ENCODE peak calls at places on chromosome 3, in six cellular contexts. C, X, O, W, U and S are unnamed samples.

GRCh38 chr3:50356553-50356952 is 2.8 kb downstream of the TMEM115 start:
- DNase-seq in C (no peak), X (no peak), O (peak; percentile 46), W (no peak), U (no peak), S (no peak)

GRCh38 chr3:32176989-32177701 is 61.3 kb upstream of the CMTM8 start:
- DNase-seq in C (peak; percentile 46), X (peak; percentile 27), O (peak; percentile 74), W (peak; percentile 72), U (peak; percentile 18), S (peak; percentile 51)

GRCh38 chr3:94414412-94414811 is 351.6 kb downstream of the NSUN3 start:
- DNase-seq in C (no peak), X (no peak), O (no peak), W (no peak), U (no peak), S (no peak)

GRCh38 chr3:169658311-169658931 is 5.1 kb downstream of the MECOM start:
- DNase-seq in C (no peak), X (no peak), O (no peak), W (no peak), U (no peak), S (no peak)

GRCh38 chr3:62415312-62415791 is 42.0 kb upstream of the FEZF2 start:
- DNase-seq in C (no peak), X (no peak), O (no peak), W (peak; percentile 87), U (no peak), S (no peak)

GRCh38 chr3:20073683-20074082 is 33.4 kb downstream of the KAT2B start:
- DNase-seq in C (no peak), X (no peak), O (no peak), W (no peak), U (no peak), S (no peak)

GRCh38 chr3:106824856-106825255 is 552.4 kb upstream of the CCDC54 start:
- DNase-seq in C (peak; percentile 64), X (peak; percentile 60), O (peak; percentile 60), W (no peak), U (no peak), S (no peak)

GRCh38 chr3:27680517-27681246 is 41.4 kb downstream of the EOMES start:
- DNase-seq in C (no peak), X (no peak), O (no peak), W (no peak), U (no peak), S (no peak)

GRCh38 chr3:98692787-98693473 is 70.2 kb upstream of the ST3GAL6 start:
- DNase-seq in C (no peak), X (no peak), O (no peak), W (no peak), U (no peak), S (no peak)

GRCh38 chr3:67017211-67017610 is 19.1 kb downstream of the KBTBD8 start:
- DNase-seq in C (no peak), X (no peak), O (no peak), W (no peak), U (no peak), S (no peak)

GRCh38 chr3:37074178-37074577 is 80.9 kb downstream of the MLH1 start:
- DNase-seq in C (peak; percentile 63), X (peak; percentile 40), O (peak; percentile 74), W (no peak), U (no peak), S (no peak)

GRCh38 chr3:124297062-124297980 is 305.4 kb upstream of the ROPN1 start:
- DNase-seq in C (no peak), X (no peak), O (no peak), W (peak; percentile 36), U (no peak), S (no peak)

GRCh38 chr3:182111967-182112366 is 400.2 kb downstream of the SOX2 start:
- DNase-seq in C (no peak), X (no peak), O (no peak), W (no peak), U (no peak), S (no peak)

GRCh38 chr3:149316427-149316826 is 17.0 kb downstream of the TM4SF18 start:
- DNase-seq in C (no peak), X (no peak), O (peak; percentile 32), W (peak; percentile 44), U (no peak), S (no peak)

GRCh38 chr3:187802928-187803259 is 57.6 kb upstream of the BCL6 start:
- DNase-seq in C (no peak), X (no peak), O (no peak), W (no peak), U (peak; percentile 37), S (peak; percentile 26)

GRCh38 chr3:172939651-172940293 is 189.2 kb downstream of the ECT2 start:
- DNase-seq in C (no peak), X (no peak), O (peak; percentile 82), W (no peak), U (no peak), S (no peak)

GRCh38 chr3:79910337-79910736 is 142.5 kb upstream of the ROBO1 start:
- DNase-seq in C (no peak), X (no peak), O (no peak), W (no peak), U (no peak), S (no peak)

GRCh38 chr3:141699349-141699748 is 38.7 kb upstream of the RNF7 start:
- DNase-seq in C (no peak), X (no peak), O (no peak), W (no peak), U (no peak), S (no peak)

GRCh38 chr3:3799173-3800075 is at the start of gene LRRN1:
- DNase-seq in C (no peak), X (no peak), O (no peak), W (peak; percentile 80), U (no peak), S (peak; percentile 42)

GRCh38 chr3:12308517-12308916 is 19.6 kb downstream of the PPARG start:
- DNase-seq in C (peak; percentile 87), X (peak; percentile 68), O (peak; percentile 93), W (no peak), U (no peak), S (no peak)

GRCh38 chr3:102299125-102299877 is 135.5 kb upstream of the ZPLD1 start:
- DNase-seq in C (no peak), X (no peak), O (no peak), W (no peak), U (no peak), S (no peak)

GRCh38 chr3:41120461-41120860 is 78.8 kb upstream of the CTNNB1 start:
- DNase-seq in C (no peak), X (no peak), O (no peak), W (no peak), U (no peak), S (no peak)